ENCODE peak calls at places on chromosomes 5 and 9, in four cellular contexts. One of them, this sample, is unnamed.

GRCh38 chr9:93263334-93264229 is 79.6 kb downstream of the WNK2 start:
- DNase-seq in GM23338: no peak
- DNase-seq in mesendoderm: no peak
- DNase-seq in dorsolateral prefrontal cortex: no peak
- DNase-seq in this sample: no peak

GRCh38 chr9:129137292-129138143 is 26.3 kb downstream of the PTPA start:
- DNase-seq in GM23338: no peak
- DNase-seq in mesendoderm: no peak
- DNase-seq in dorsolateral prefrontal cortex: no peak
- DNase-seq in this sample: no peak

GRCh38 chr5:124453221-124454032 is 293.0 kb downstream of the ZNF608 start:
- DNase-seq in GM23338: no peak
- DNase-seq in mesendoderm: no peak
- DNase-seq in dorsolateral prefrontal cortex: no peak
- DNase-seq in this sample: no peak

GRCh38 chr9:100216178-100216787 is 117.2 kb downstream of the INVS start:
- DNase-seq in GM23338: peak; percentile 86
- DNase-seq in mesendoderm: peak; percentile 86
- DNase-seq in dorsolateral prefrontal cortex: no peak
- DNase-seq in this sample: no peak

GRCh38 chr9:124941689-124942561 is 1.0 kb upstream of the GOLGA1 start:
- DNase-seq in GM23338: peak; percentile 62
- DNase-seq in mesendoderm: peak; percentile 63
- DNase-seq in dorsolateral prefrontal cortex: no peak
- DNase-seq in this sample: peak; percentile 79

GRCh38 chr9:15239816-15240215 is 67.2 kb downstream of the TTC39B start:
- DNase-seq in GM23338: no peak
- DNase-seq in mesendoderm: no peak
- DNase-seq in dorsolateral prefrontal cortex: no peak
- DNase-seq in this sample: no peak

GRCh38 chr9:104831681-104832080 is 67.8 kb downstream of the NIPSNAP3B start:
- DNase-seq in GM23338: no peak
- DNase-seq in mesendoderm: no peak
- DNase-seq in dorsolateral prefrontal cortex: no peak
- DNase-seq in this sample: no peak

GRCh38 chr5:159990506-159990905 is 18.4 kb upstream of the TTC1 start:
- DNase-seq in GM23338: no peak
- DNase-seq in mesendoderm: no peak
- DNase-seq in dorsolateral prefrontal cortex: no peak
- DNase-seq in this sample: no peak

GRCh38 chr9:105141448-105142101 is 102.9 kb upstream of the SLC44A1 start:
- DNase-seq in GM23338: no peak
- DNase-seq in mesendoderm: no peak
- DNase-seq in dorsolateral prefrontal cortex: no peak
- DNase-seq in this sample: no peak

GRCh38 chr9:19460258-19460657 is 51.4 kb downstream of the ACER2 start:
- DNase-seq in GM23338: no peak
- DNase-seq in mesendoderm: no peak
- DNase-seq in dorsolateral prefrontal cortex: no peak
- DNase-seq in this sample: no peak

GRCh38 chr9:128127568-128127989 is at the start of gene PTGES2:
- DNase-seq in GM23338: peak; percentile 83
- DNase-seq in mesendoderm: peak; percentile 87
- DNase-seq in dorsolateral prefrontal cortex: peak; percentile 75
- DNase-seq in this sample: peak; percentile 92

GRCh38 chr5:180974612-180975315 is 13.9 kb upstream of the BTNL3 start:
- DNase-seq in GM23338: no peak
- DNase-seq in mesendoderm: no peak
- DNase-seq in dorsolateral prefrontal cortex: no peak
- DNase-seq in this sample: no peak

GRCh38 chr5:138179277-138179857 is 455 bp downstream of the KIF20A start:
- DNase-seq in GM23338: peak; percentile 31
- DNase-seq in mesendoderm: peak; percentile 41
- DNase-seq in dorsolateral prefrontal cortex: no peak
- DNase-seq in this sample: no peak

GRCh38 chr5:105740242-105740641 is 1930.5 kb downstream of the EFNA5 start:
- DNase-seq in GM23338: peak; percentile 3
- DNase-seq in mesendoderm: peak; percentile 18
- DNase-seq in dorsolateral prefrontal cortex: no peak
- DNase-seq in this sample: no peak

GRCh38 chr5:177131711-177132503 is 1.7 kb upstream of the NSD1 start:
- DNase-seq in GM23338: peak; percentile 69
- DNase-seq in mesendoderm: peak; percentile 70
- DNase-seq in dorsolateral prefrontal cortex: no peak
- DNase-seq in this sample: peak; percentile 66

GRCh38 chr5:126658526-126658925 is 57.8 kb downstream of the PHAX start:
- DNase-seq in GM23338: no peak
- DNase-seq in mesendoderm: no peak
- DNase-seq in dorsolateral prefrontal cortex: no peak
- DNase-seq in this sample: no peak

GRCh38 chr9:35604578-35605335 is at the start of gene TESK1:
- DNase-seq in GM23338: peak; percentile 93
- DNase-seq in mesendoderm: peak; percentile 88
- DNase-seq in dorsolateral prefrontal cortex: peak; percentile 36
- DNase-seq in this sample: peak; percentile 92

GRCh38 chr5:9519537-9519936 is 26.3 kb downstream of the SEMA5A start:
- DNase-seq in GM23338: no peak
- DNase-seq in mesendoderm: no peak
- DNase-seq in dorsolateral prefrontal cortex: no peak
- DNase-seq in this sample: no peak

GRCh38 chr5:134189031-134189430 is 12.3 kb upstream of the SKP1 start:
- DNase-seq in GM23338: no peak
- DNase-seq in mesendoderm: no peak
- DNase-seq in dorsolateral prefrontal cortex: no peak
- DNase-seq in this sample: no peak

GRCh38 chr9:115225459-115226116 is 107.6 kb upstream of the TNC start:
- DNase-seq in GM23338: no peak
- DNase-seq in mesendoderm: no peak
- DNase-seq in dorsolateral prefrontal cortex: no peak
- DNase-seq in this sample: no peak

GRCh38 chr9:136054798-136055714 is 40.0 kb downstream of the NACC2 start:
- DNase-seq in GM23338: no peak
- DNase-seq in mesendoderm: no peak
- DNase-seq in dorsolateral prefrontal cortex: no peak
- DNase-seq in this sample: peak; percentile 46

GRCh38 chr5:73274870-73275756 is 102.1 kb downstream of the TMEM174 start:
- DNase-seq in GM23338: no peak
- DNase-seq in mesendoderm: no peak
- DNase-seq in dorsolateral prefrontal cortex: peak; percentile 44
- DNase-seq in this sample: no peak

GRCh38 chr9:70868661-70869652 is 252.5 kb downstream of the TRPM3 start:
- DNase-seq in GM23338: no peak
- DNase-seq in mesendoderm: no peak
- DNase-seq in dorsolateral prefrontal cortex: no peak
- DNase-seq in this sample: no peak

GRCh38 chr5:150350524-150351344 is 6.8 kb upstream of the TCOF1 start:
- DNase-seq in GM23338: peak; percentile 94
- DNase-seq in mesendoderm: peak; percentile 92
- DNase-seq in dorsolateral prefrontal cortex: peak; percentile 66
- DNase-seq in this sample: peak; percentile 80
- H3K27ac ChIP-seq in GM23338: no peak overlapping the region
- H3K27ac ChIP-seq in mesendoderm: no peak overlapping the region
- H3K27ac ChIP-seq in dorsolateral prefrontal cortex: peak overlapping the region; percentile 82
- H3K27ac ChIP-seq in this sample: no peak overlapping the region

DNA sequence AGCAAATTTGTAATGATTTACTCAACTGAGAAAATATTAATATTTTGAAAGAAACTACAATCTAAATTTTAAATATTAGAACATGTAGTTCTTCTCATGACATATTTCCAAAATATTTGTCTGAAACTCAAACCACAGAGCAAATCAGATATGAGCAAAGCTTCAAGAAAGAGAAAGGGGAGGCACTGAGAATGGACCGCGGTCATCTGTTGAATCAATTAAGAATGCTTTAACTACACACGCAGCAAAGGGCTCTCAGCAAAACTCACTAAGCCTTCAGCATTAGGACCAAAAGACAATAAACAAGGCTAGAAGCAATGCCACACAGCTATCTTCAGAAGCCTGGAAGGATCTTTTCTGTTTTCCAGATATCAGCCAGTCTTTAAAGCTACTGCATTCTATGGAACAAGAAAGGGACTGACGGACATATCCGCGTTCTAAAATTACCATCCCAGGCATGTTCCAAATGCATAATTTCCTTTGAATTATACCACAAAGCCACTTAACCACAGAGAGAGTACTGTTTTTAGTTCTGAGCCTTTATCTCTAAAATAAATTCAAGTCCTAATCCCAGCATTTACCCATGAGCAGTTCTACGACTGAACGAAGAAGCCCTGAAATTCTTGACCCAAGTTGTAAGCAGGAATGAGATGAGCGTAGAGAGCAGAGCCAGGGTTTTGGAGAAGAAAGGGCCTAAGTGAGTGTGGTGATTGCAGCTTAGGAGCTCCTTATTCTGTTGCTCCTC is 513.5 kb downstream of the AGTPBP1 start:
- DNase-seq in GM23338: no peak
- DNase-seq in mesendoderm: no peak
- DNase-seq in dorsolateral prefrontal cortex: no peak
- DNase-seq in this sample: no peak
- H3K27ac ChIP-seq in GM23338: no peak overlapping the region
- H3K27ac ChIP-seq in mesendoderm: no peak overlapping the region
- H3K27ac ChIP-seq in dorsolateral prefrontal cortex: no peak overlapping the region
- H3K27ac ChIP-seq in this sample: no peak overlapping the region

DNA sequence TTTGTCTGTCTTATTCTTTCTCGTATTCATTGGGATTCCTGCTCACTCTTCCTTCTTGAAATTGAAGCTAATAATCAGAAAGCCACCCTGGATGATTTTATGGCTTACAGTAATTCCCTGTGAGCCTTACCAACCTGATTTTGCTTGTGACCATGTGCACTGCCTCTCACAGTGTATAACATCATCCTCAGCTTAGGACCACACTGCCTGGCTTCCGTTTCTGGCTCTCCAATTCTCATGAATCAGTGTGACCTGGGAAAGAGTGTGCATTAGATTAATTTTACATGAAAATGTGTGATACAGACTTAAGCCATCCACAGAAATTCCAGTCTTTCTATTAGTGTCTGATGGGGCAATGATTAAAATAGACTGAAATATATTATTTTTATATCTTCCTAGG is 126.8 kb upstream of the DMRT1 start:
- DNase-seq in GM23338: no peak
- DNase-seq in mesendoderm: no peak
- DNase-seq in dorsolateral prefrontal cortex: no peak
- DNase-seq in this sample: no peak
- H3K27ac ChIP-seq in GM23338: no peak overlapping the region
- H3K27ac ChIP-seq in mesendoderm: no peak overlapping the region
- H3K27ac ChIP-seq in dorsolateral prefrontal cortex: peak overlapping the region; percentile 84
- H3K27ac ChIP-seq in this sample: no peak overlapping the region

GRCh38 chr5:58015175-58015574 is 444.7 kb downstream of the PLK2 start:
- DNase-seq in GM23338: no peak
- DNase-seq in mesendoderm: no peak
- DNase-seq in dorsolateral prefrontal cortex: no peak
- DNase-seq in this sample: no peak
- H3K27ac ChIP-seq in GM23338: no peak overlapping the region
- H3K27ac ChIP-seq in mesendoderm: no peak overlapping the region
- H3K27ac ChIP-seq in dorsolateral prefrontal cortex: no peak overlapping the region
- H3K27ac ChIP-seq in this sample: no peak overlapping the region

DNA sequence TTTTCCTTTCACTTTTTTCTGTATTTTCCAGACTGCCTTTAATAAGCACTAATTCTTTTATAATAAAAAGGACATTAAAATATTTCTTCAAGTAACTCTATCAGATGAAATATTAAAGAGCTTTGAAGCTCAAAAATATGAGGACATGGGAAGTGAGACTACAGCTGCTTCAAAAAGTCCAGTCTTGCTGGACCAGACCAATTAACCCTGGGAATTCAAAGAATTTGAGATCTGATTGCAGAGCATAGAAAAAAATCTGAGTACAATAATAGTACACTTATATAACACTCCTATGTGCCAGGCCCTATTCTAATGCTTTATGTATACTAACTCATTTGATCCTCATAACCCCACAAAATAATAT is 9.8 kb downstream of the TMEM245 start:
- DNase-seq in GM23338: no peak
- DNase-seq in mesendoderm: no peak
- DNase-seq in dorsolateral prefrontal cortex: no peak
- DNase-seq in this sample: no peak
- H3K27ac ChIP-seq in GM23338: no peak overlapping the region
- H3K27ac ChIP-seq in mesendoderm: no peak overlapping the region
- H3K27ac ChIP-seq in dorsolateral prefrontal cortex: peak overlapping the region; percentile 38
- H3K27ac ChIP-seq in this sample: peak overlapping the region; percentile 75

GRCh38 chr9:37061763-37062162 is 27.7 kb upstream of the PAX5 start:
- DNase-seq in GM23338: no peak
- DNase-seq in mesendoderm: no peak
- DNase-seq in dorsolateral prefrontal cortex: no peak
- DNase-seq in this sample: no peak
- H3K27ac ChIP-seq in GM23338: no peak overlapping the region
- H3K27ac ChIP-seq in mesendoderm: no peak overlapping the region
- H3K27ac ChIP-seq in dorsolateral prefrontal cortex: no peak overlapping the region
- H3K27ac ChIP-seq in this sample: no peak overlapping the region

DNA sequence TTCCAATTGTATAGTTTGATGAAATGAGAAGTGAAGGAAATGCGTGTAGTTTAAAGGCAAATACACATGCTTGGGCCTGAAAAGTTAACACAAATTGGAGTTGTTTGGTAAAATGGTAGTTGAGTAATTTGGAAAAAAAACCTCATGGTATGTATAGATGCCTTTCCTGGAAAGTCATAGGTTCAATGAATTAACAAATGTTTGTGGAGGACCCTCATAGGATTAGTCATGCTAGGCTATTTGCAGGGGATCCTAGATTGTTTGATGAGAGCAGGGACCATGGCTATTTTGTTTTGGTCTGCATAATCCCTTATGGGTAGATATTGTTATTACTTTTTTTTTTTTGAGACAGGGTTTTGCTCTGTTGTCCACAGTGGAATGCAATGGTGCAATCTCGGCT is 93.4 kb upstream of the NR3C1 start:
- DNase-seq in GM23338: no peak
- DNase-seq in mesendoderm: no peak
- DNase-seq in dorsolateral prefrontal cortex: no peak
- DNase-seq in this sample: no peak
- H3K27ac ChIP-seq in GM23338: no peak overlapping the region
- H3K27ac ChIP-seq in mesendoderm: no peak overlapping the region
- H3K27ac ChIP-seq in dorsolateral prefrontal cortex: no peak overlapping the region
- H3K27ac ChIP-seq in this sample: no peak overlapping the region

GRCh38 chr5:62576570-62577172 is 1.9 kb upstream of the LRRC70 start:
- DNase-seq in GM23338: no peak
- DNase-seq in mesendoderm: no peak
- DNase-seq in dorsolateral prefrontal cortex: no peak
- DNase-seq in this sample: no peak
- H3K27ac ChIP-seq in GM23338: no peak overlapping the region
- H3K27ac ChIP-seq in mesendoderm: no peak overlapping the region
- H3K27ac ChIP-seq in dorsolateral prefrontal cortex: no peak overlapping the region
- H3K27ac ChIP-seq in this sample: no peak overlapping the region

DNA sequence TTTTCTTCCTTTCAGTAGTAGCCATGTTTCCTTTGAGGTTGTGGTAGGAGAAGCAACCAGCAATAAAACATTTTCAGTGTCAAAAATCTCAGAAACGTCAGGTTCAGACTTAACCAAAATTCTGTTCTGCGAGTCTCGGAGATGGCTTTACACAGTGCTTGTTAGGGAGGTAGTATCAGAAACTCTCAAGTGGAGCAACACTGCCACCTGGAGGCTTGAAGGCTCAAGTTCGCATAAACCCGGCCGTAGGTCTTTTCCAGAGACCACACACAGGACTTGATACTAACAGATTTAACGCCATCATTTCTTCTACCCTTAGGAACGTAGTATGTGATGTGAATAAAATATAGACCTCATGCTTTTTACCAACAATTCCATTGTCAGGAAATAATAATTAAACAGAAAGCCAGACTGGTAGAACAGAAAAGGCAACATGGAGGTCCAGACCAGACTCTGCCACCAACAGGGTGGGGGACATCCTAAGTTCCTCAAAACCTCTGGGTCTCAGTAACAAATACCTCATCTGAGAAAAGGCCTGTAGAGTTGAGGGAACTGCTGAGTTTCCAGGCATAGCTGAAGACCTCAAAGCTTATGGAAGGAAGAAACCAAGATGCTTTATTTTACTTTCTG is 8.5 kb downstream of the PTGER4 start:
- DNase-seq in GM23338: peak; percentile 92
- DNase-seq in mesendoderm: peak; percentile 87
- DNase-seq in dorsolateral prefrontal cortex: peak; percentile 63
- DNase-seq in this sample: peak; percentile 71
- H3K27ac ChIP-seq in GM23338: no peak overlapping the region
- H3K27ac ChIP-seq in mesendoderm: no peak overlapping the region
- H3K27ac ChIP-seq in dorsolateral prefrontal cortex: no peak overlapping the region
- H3K27ac ChIP-seq in this sample: no peak overlapping the region